ENCODE peak calls at places on chromosomes 3 and 15, in ten cellular contexts. I is CD4-positive, alpha-beta T cell; Y is fibroblast of pulmonary artery; S is K562; Z is cardiac muscle cell; T is IMR-90; N is PC-9; O is heart left ventricle; X is hepatocyte; P is kidney epithelial cell. C is an unnamed sample.

GRCh38 chr3:189685854-189686253 is 54.7 kb downstream of the TP63 start:
- DNase-seq in I (no peak), Y (peak), S (no peak), Z (peak), T (peak), N (peak), O (no peak), X (peak), P (peak), C (no peak)

GRCh38 chr3:183193762-183194701 is 31.5 kb upstream of the LAMP3 start:
- DNase-seq in I (no peak), Y (no peak), S (no peak), Z (no peak), T (peak), N (peak), O (no peak), X (no peak), P (no peak), C (no peak)

GRCh38 chr15:99076555-99077308 is 28.1 kb upstream of the SYNM start:
- DNase-seq in I (no peak), Y (peak), S (peak), Z (peak), T (peak), N (peak), O (no peak), X (peak), P (peak), C (peak)

GRCh38 chr3:42635111-42635510 is 18.4 kb upstream of the ZBTB47 start:
- DNase-seq in I (no peak), Y (peak), S (peak), Z (peak), T (peak), N (peak), O (no peak), X (no peak), P (no peak), C (no peak)

GRCh38 chr3:71614869-71615268 is 31.3 kb upstream of the FOXP1 start:
- DNase-seq in I (no peak), Y (no peak), S (no peak), Z (no peak), T (no peak), N (no peak), O (no peak), X (no peak), P (no peak), C (no peak)

GRCh38 chr15:96047255-96047931 is 283.1 kb upstream of the NR2F2 start:
- DNase-seq in I (no peak), Y (peak), S (peak), Z (peak), T (peak), N (no peak), O (no peak), X (no peak), P (peak), C (no peak)

GRCh38 chr3:66552846-66553245 is 52.0 kb upstream of the LRIG1 start:
- DNase-seq in I (no peak), Y (no peak), S (no peak), Z (no peak), T (no peak), N (no peak), O (no peak), X (no peak), P (no peak), C (peak)

GRCh38 chr3:184656430-184656990 is 55.4 kb downstream of the MAGEF1 start:
- DNase-seq in I (no peak), Y (no peak), S (no peak), Z (no peak), T (no peak), N (no peak), O (no peak), X (no peak), P (no peak), C (no peak)

GRCh38 chr3:130759692-130760338 is 13.2 kb upstream of the PIK3R4 start:
- DNase-seq in I (peak), Y (peak), S (peak), Z (peak), T (peak), N (peak), O (no peak), X (peak), P (no peak), C (peak)

GRCh38 chr3:11641316-11641682 is 2.4 kb downstream of the VGLL4 start:
- DNase-seq in I (no peak), Y (peak), S (no peak), Z (peak), T (peak), N (no peak), O (no peak), X (no peak), P (no peak), C (no peak)

GRCh38 chr3:141070727-141071357 is 19.7 kb downstream of the SPSB4 start:
- DNase-seq in I (no peak), Y (no peak), S (no peak), Z (no peak), T (no peak), N (no peak), O (no peak), X (no peak), P (no peak), C (no peak)

GRCh38 chr15:92399271-92399670 is 5.6 kb downstream of the ST8SIA2 start:
- DNase-seq in I (no peak), Y (no peak), S (no peak), Z (no peak), T (no peak), N (no peak), O (no peak), X (no peak), P (no peak), C (no peak)

GRCh38 chr3:177208746-177209145 is 11.5 kb upstream of the TBL1XR1 start:
- DNase-seq in I (no peak), Y (no peak), S (no peak), Z (no peak), T (no peak), N (no peak), O (no peak), X (no peak), P (no peak), C (no peak)

GRCh38 chr15:62389887-62390792 is 225.1 kb upstream of the C2CD4B start:
- DNase-seq in I (peak), Y (peak), S (peak), Z (peak), T (peak), N (peak), O (peak), X (peak), P (peak), C (peak)

GRCh38 chr3:96491023-96491422 is 323.4 kb upstream of the EPHA6 start:
- DNase-seq in I (no peak), Y (no peak), S (no peak), Z (no peak), T (no peak), N (no peak), O (no peak), X (no peak), P (no peak), C (no peak)

GRCh38 chr3:130093741-130094391 is 12.2 kb downstream of the ALG1L2 start:
- DNase-seq in I (peak), Y (no peak), S (peak), Z (no peak), T (no peak), N (peak), O (no peak), X (no peak), P (no peak), C (no peak)

GRCh38 chr15:68431792-68432401 is at the start of gene ITGA11:
- DNase-seq in I (no peak), Y (peak), S (no peak), Z (peak), T (peak), N (no peak), O (peak), X (peak), P (no peak), C (peak)

GRCh38 chr3:18111702-18112311 is 313.3 kb downstream of the SATB1 start:
- DNase-seq in I (no peak), Y (no peak), S (no peak), Z (peak), T (peak), N (no peak), O (no peak), X (no peak), P (no peak), C (peak)

GRCh38 chr3:196163687-196164493 is 47.3 kb downstream of the ZDHHC19 start:
- DNase-seq in I (no peak), Y (no peak), S (no peak), Z (peak), T (no peak), N (peak), O (no peak), X (no peak), P (no peak), C (no peak)

GRCh38 chr3:154338008-154338407 is 13.7 kb upstream of the DHX36 start:
- DNase-seq in I (no peak), Y (no peak), S (no peak), Z (no peak), T (no peak), N (no peak), O (no peak), X (no peak), P (no peak), C (no peak)

GRCh38 chr3:179045719-179046402 is 25.7 kb downstream of the ZMAT3 start:
- DNase-seq in I (no peak), Y (no peak), S (no peak), Z (no peak), T (no peak), N (no peak), O (no peak), X (no peak), P (no peak), C (no peak)

GRCh38 chr3:48047841-48048456 is 31.7 kb upstream of the MAP4 start:
- DNase-seq in I (no peak), Y (peak), S (peak), Z (peak), T (peak), N (peak), O (no peak), X (no peak), P (no peak), C (no peak)

GRCh38 chr3:181915556-181915955 is 203.8 kb downstream of the SOX2 start:
- DNase-seq in I (no peak), Y (no peak), S (no peak), Z (no peak), T (no peak), N (no peak), O (no peak), X (no peak), P (no peak), C (no peak)

GRCh38 chr3:35946121-35946856 is 307.0 kb downstream of the ARPP21 start:
- DNase-seq in I (no peak), Y (peak), S (peak), Z (peak), T (peak), N (no peak), O (no peak), X (peak), P (no peak), C (no peak)

GRCh38 chr15:71380345-71380744 is 265.1 kb downstream of the THSD4 start:
- DNase-seq in I (no peak), Y (no peak), S (no peak), Z (no peak), T (no peak), N (no peak), O (no peak), X (no peak), P (no peak), C (no peak)

GRCh38 chr15:82917252-82917651 is 35.3 kb downstream of the HOMER2 start:
- DNase-seq in I (no peak), Y (no peak), S (no peak), Z (no peak), T (no peak), N (no peak), O (no peak), X (no peak), P (no peak), C (no peak)

GRCh38 chr3:138909904-138910303 is 37.0 kb downstream of the FOXL2 start:
- DNase-seq in I (no peak), Y (no peak), S (no peak), Z (no peak), T (no peak), N (no peak), O (no peak), X (no peak), P (no peak), C (no peak)

GRCh38 chr3:77479021-77479420 is 439.1 kb downstream of the ROBO2 start:
- DNase-seq in I (no peak), Y (no peak), S (no peak), Z (no peak), T (no peak), N (no peak), O (no peak), X (no peak), P (no peak), C (no peak)

GRCh38 chr15:29208352-29208751 is 61.3 kb downstream of the NSMCE3 start:
- DNase-seq in I (no peak), Y (peak), S (peak), Z (peak), T (no peak), N (no peak), O (no peak), X (no peak), P (no peak), C (peak)

GRCh38 chr3:62755285-62755684 is 119.9 kb downstream of the CADPS start:
- DNase-seq in I (no peak), Y (no peak), S (no peak), Z (no peak), T (no peak), N (no peak), O (no peak), X (no peak), P (no peak), C (no peak)

GRCh38 chr15:55907797-55908196 is 85.6 kb downstream of the NEDD4 start:
- DNase-seq in I (no peak), Y (peak), S (no peak), Z (peak), T (peak), N (peak), O (no peak), X (peak), P (peak), C (no peak)

GRCh38 chr3:18051312-18051711 is 308.9 kb upstream of the TBC1D5 start:
- DNase-seq in I (no peak), Y (no peak), S (no peak), Z (no peak), T (no peak), N (no peak), O (no peak), X (no peak), P (no peak), C (no peak)

GRCh38 chr3:151008699-151009098 is 36.2 kb upstream of the CLRN1 start:
- DNase-seq in I (no peak), Y (peak), S (no peak), Z (peak), T (peak), N (no peak), O (no peak), X (peak), P (no peak), C (no peak)

GRCh38 chr3:122102191-122102935 is 47.2 kb downstream of the CD86 start:
- DNase-seq in I (no peak), Y (no peak), S (no peak), Z (no peak), T (no peak), N (no peak), O (no peak), X (no peak), P (no peak), C (no peak)

GRCh38 chr3:153290278-153291015 is 128.4 kb downstream of the RAP2B start:
- DNase-seq in I (peak), Y (no peak), S (peak), Z (no peak), T (no peak), N (no peak), O (no peak), X (no peak), P (no peak), C (no peak)

GRCh38 chr15:52436971-52437370 is 91.7 kb downstream of the MYO5A start:
- DNase-seq in I (no peak), Y (no peak), S (no peak), Z (no peak), T (peak), N (no peak), O (no peak), X (no peak), P (no peak), C (no peak)

GRCh38 chr3:29346828-29347227 is 66.0 kb downstream of the RBMS3 start:
- DNase-seq in I (no peak), Y (peak), S (no peak), Z (peak), T (peak), N (no peak), O (no peak), X (peak), P (no peak), C (no peak)

GRCh38 chr3:171838218-171838720 is 4.9 kb upstream of the TMEM212 start:
- DNase-seq in I (no peak), Y (peak), S (peak), Z (peak), T (peak), N (no peak), O (peak), X (no peak), P (no peak), C (peak)
- TF ChIP-seq CTCF in I (no peak), Y (peak), S (no peak), Z (no peak), T (peak), N (no peak), O (no peak), X (no peak), P (no peak), C (no peak)

GRCh38 chr3:78495326-78495725 is 1272.5 kb downstream of the ROBO1 start:
- DNase-seq in I (no peak), Y (no peak), S (no peak), Z (no peak), T (no peak), N (no peak), O (no peak), X (no peak), P (no peak), C (no peak)

GRCh38 chr3:78494831-78495230 is 1273.0 kb downstream of the ROBO1 start:
- DNase-seq in I (no peak), Y (no peak), S (no peak), Z (no peak), T (no peak), N (no peak), O (no peak), X (no peak), P (no peak), C (no peak)

GRCh38 chr3:78496458-78496857 is 1271.3 kb downstream of the ROBO1 start:
- DNase-seq in I (no peak), Y (no peak), S (no peak), Z (no peak), T (no peak), N (no peak), O (no peak), X (no peak), P (no peak), C (no peak)

GRCh38 chr3:78497025-78497424 is 1270.8 kb downstream of the ROBO1 start:
- DNase-seq in I (no peak), Y (no peak), S (no peak), Z (no peak), T (no peak), N (no peak), O (no peak), X (no peak), P (no peak), C (no peak)

GRCh38 chr3:78497692-78498091 is 1270.1 kb downstream of the ROBO1 start:
- DNase-seq in I (no peak), Y (peak), S (no peak), Z (peak), T (no peak), N (no peak), O (no peak), X (no peak), P (no peak), C (no peak)
- TF ChIP-seq CTCF in I (no peak), Y (no peak), S (no peak), Z (no peak), T (no peak), N (no peak), O (no peak), X (peak), P (no peak), C (no peak)

GRCh38 chr3:65443739-65444447 is 594.8 kb downstream of the MAGI1 start:
- DNase-seq in I (no peak), Y (no peak), S (no peak), Z (no peak), T (peak), N (no peak), O (no peak), X (no peak), P (no peak), C (no peak)

GRCh38 chr3:65438096-65438495 is 600.6 kb downstream of the MAGI1 start:
- DNase-seq in I (no peak), Y (no peak), S (no peak), Z (no peak), T (no peak), N (no peak), O (no peak), X (no peak), P (no peak), C (no peak)

GRCh38 chr3:65436580-65436979 is 602.1 kb downstream of the MAGI1 start:
- DNase-seq in I (no peak), Y (peak), S (peak), Z (peak), T (no peak), N (no peak), O (no peak), X (peak), P (no peak), C (peak)

GRCh38 chr3:65438612-65439011 is 600.1 kb downstream of the MAGI1 start:
- DNase-seq in I (no peak), Y (no peak), S (no peak), Z (no peak), T (no peak), N (no peak), O (no peak), X (no peak), P (no peak), C (no peak)

GRCh38 chr3:65439641-65440040 is 599.1 kb downstream of the MAGI1 start:
- DNase-seq in I (no peak), Y (peak), S (peak), Z (peak), T (peak), N (peak), O (no peak), X (peak), P (peak), C (peak)
- TF ChIP-seq CTCF in I (no peak), Y (peak), S (peak), Z (peak), T (peak), N (peak), O (peak), X (peak), P (peak), C (peak)

GRCh38 chr3:168511428-168512014 is 415.8 kb upstream of the GOLIM4 start:
- DNase-seq in I (no peak), Y (peak), S (no peak), Z (peak), T (peak), N (no peak), O (no peak), X (peak), P (no peak), C (no peak)
- TF ChIP-seq CTCF in I (no peak), Y (peak), S (no peak), Z (peak), T (peak), N (peak), O (peak), X (peak), P (peak), C (peak)

DNA sequence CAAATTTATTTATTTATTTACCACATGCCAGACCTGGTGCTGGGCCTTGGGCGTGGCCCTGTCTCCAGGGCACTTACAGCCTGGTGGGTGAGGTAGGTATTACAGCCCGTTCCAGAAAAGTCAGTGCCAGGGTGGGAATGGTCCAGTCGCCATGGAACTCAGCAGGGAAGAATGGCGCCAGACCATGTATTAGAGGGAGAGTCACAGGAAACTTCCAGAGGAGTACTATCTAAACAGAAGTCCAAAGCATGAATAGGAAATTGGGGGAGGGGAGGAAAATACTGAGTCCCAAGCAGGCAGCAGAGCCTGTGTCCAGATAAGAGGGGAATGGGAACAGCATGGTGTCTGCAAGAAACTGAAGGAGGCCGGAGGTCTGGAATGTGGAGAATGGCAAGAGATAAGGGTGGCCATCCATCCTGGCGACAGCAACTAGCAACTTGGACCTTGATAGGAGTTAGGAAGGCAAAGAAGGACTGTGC is 27.0 kb downstream of the SH3BP5 start:
- DNase-seq in I (no peak), Y (peak), S (peak), Z (peak), T (peak), N (no peak), O (no peak), X (peak), P (no peak), C (no peak)
- TF ChIP-seq CTCF in I (peak), Y (peak), S (peak), Z (peak), T (peak), N (peak), O (no peak), X (peak), P (peak), C (peak)